ENCODE peak calls at places on chromosomes 7 and 10, in four cellular contexts. Q, Z, H and A are unnamed samples.

GRCh38 chr10:48494073-48494472 is 110.8 kb downstream of the ARHGAP22 start:
- DNase-seq in Z (no peak), Q (no peak), H (no peak), A (no peak)

GRCh38 chr7:105013818-105014724 is at the start of gene KMT2E:
- DNase-seq in Q (peak; percentile 94), Z (peak; percentile 81), H (peak; percentile 69), A (peak; percentile 87)

GRCh38 chr7:106064836-106065559 is 47.1 kb downstream of the SYPL1 start:
- DNase-seq in Q (peak; percentile 97), Z (peak; percentile 53), H (no peak), A (no peak)

GRCh38 chr7:158828343-158829020 is 827 bp downstream of the ESYT2 start:
- DNase-seq in Q (peak; percentile 40), Z (peak; percentile 41), H (no peak), A (no peak)

GRCh38 chr7:105705427-105705826 is 124.1 kb upstream of the EFCAB10 start:
- DNase-seq in Z (no peak), H (no peak), Q (no peak), A (no peak)

GRCh38 chr10:36423821-36424248 is 701.6 kb upstream of the ANKRD30A start:
- DNase-seq in H (no peak), Q (no peak), Z (no peak), A (no peak)

GRCh38 chr7:90999989-91000979 is 263.9 kb upstream of the FZD1 start:
- DNase-seq in Q (peak; percentile 47), Z (no peak), H (no peak), A (no peak)

GRCh38 chr7:87032604-87033003 is 26.9 kb downstream of the ELAPOR2 start:
- DNase-seq in Z (no peak), H (no peak), Q (no peak), A (no peak)

GRCh38 chr10:69914373-69915268 is 112.9 kb downstream of the COL13A1 start:
- DNase-seq in Z (peak; percentile 57), H (peak; percentile 50), Q (peak; percentile 85), A (peak; percentile 49)

DNA sequence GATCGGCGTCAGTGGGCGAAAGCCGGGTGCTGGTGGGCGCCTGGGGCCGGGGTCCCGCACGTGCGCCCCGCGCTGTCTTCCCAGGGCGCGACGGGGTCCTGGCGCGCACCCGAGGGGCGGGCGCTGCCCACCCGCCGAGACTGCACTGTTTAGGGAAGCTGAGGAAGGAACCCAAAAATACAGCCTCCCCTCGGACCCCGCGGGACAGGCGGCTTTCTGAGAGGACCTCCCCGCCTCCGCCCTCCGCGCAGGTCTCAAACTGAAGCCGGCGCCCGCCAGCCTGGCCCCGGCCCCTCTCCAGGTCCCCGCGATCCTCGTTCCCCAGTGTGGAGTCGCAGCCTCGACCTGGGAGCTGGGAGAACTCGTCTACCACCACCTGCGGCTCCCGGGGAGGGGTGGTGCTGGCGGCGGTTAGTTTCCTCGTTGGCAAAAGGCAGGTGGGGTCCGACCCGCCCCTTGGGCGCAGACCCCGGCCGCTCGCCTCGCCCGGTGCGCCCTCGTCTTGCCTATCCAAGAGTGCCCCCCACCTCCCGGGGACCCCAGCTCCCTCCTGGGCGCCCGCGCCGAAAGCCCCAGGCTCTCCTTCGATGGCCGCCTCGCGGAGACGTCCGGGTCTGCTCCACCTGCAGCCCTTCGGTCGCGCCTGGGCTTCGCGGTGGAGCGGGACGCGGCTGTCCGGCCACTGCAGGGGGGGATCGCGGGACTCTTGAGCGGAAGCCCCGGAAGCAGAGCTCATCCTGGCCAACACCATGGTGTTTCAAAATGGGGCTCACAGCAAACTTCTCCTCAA is 1.1 kb downstream of the EGFR start:
- DNase-seq in H (no peak), Q (peak; percentile 54), Z (no peak), A (no peak)
- H3K4me3 ChIP-seq in H (peak overlapping the region; percentile 66), Q (peak overlapping the region; percentile 79), Z (peak overlapping the region; percentile 67), A (no peak overlapping the region)

GRCh38 chr7:37536706-37537105 is 88.0 kb upstream of the ELMO1 start:
- DNase-seq in Z (no peak), H (no peak), Q (no peak), A (no peak)

GRCh38 chr7:37545619-37546356 is 97.1 kb upstream of the ELMO1 start:
- DNase-seq in H (no peak), Q (no peak), Z (no peak), A (no peak)

GRCh38 chr7:37541810-37542443 is 93.3 kb upstream of the ELMO1 start:
- DNase-seq in Z (no peak), H (no peak), Q (no peak), A (no peak)

GRCh38 chr7:37538945-37539344 is 90.3 kb upstream of the ELMO1 start:
- DNase-seq in H (no peak), Q (no peak), Z (no peak), A (no peak)

DNA sequence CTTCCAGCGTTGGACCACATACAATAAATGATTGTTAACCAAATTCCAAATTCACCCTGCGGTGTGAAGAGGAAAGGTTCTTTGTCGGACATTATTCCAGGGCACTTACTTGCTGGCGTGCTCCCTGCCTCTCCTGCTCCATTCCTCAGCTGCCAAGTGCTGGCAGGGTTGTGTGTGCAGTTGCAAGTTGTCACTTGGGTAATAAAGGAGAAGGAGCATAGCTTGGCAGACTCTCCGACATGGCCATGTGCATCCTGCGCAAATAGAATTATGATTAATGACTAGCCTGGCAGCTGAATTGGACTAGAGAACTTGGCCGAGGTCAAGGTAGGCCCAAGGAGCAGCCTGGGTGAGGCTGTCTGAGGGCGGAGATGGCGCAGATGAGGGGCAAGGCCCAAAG is 92.3 kb upstream of the ELMO1 start:
- DNase-seq in Q (no peak), H (no peak), Z (no peak), A (no peak)
- H3K4me3 ChIP-seq in Q (no peak overlapping the region), H (no peak overlapping the region), Z (no peak overlapping the region), A (no peak overlapping the region)

GRCh38 chr10:49543604-49544003 is 4.7 kb upstream of the ERCC6 start:
- DNase-seq in Q (no peak), Z (no peak), H (no peak), A (no peak)

GRCh38 chr10:49539320-49539885 is 482 bp upstream of the ERCC6 start:
- DNase-seq in Q (peak; percentile 81), H (no peak), Z (peak; percentile 17), A (no peak)

GRCh38 chr10:49541762-49542161 is 2.8 kb upstream of the ERCC6 start:
- DNase-seq in Q (no peak), Z (no peak), H (no peak), A (no peak)

GRCh38 chr10:49538381-49539319 is at the start of gene ERCC6:
- DNase-seq in H (peak; percentile 92), Z (peak; percentile 96), Q (peak; percentile 100), A (peak; percentile 95)

GRCh38 chr10:49542353-49542752 is 3.4 kb upstream of the ERCC6 start:
- DNase-seq in Q (no peak), H (no peak), Z (no peak), A (no peak)
- H3K4me3 ChIP-seq in Q (no peak overlapping the region), H (no peak overlapping the region), Z (no peak overlapping the region), A (no peak overlapping the region)

GRCh38 chr10:101047268-101047667 is 14.5 kb upstream of the KAZALD1 start:
- DNase-seq in H (no peak), Z (no peak), Q (no peak), A (no peak)
- H3K4me3 ChIP-seq in H (no peak overlapping the region), Z (no peak overlapping the region), Q (no peak overlapping the region), A (no peak overlapping the region)

GRCh38 chr10:101061814-101062230 is at the start of gene KAZALD1:
- DNase-seq in Z (no peak), H (no peak), Q (no peak), A (no peak)

GRCh38 chr10:101060951-101061813 is 607 bp upstream of the KAZALD1 start:
- DNase-seq in H (peak; percentile 85), Z (peak; percentile 89), Q (peak; percentile 98), A (peak; percentile 53)

GRCh38 chr10:101062231-101063161 is 707 bp downstream of the KAZALD1 start:
- DNase-seq in Z (no peak), H (no peak), Q (peak; percentile 79), A (peak; percentile 69)

GRCh38 chr10:101063162-101063525 is 1.4 kb downstream of the KAZALD1 start:
- DNase-seq in H (no peak), Q (no peak), Z (no peak), A (no peak)

DNA sequence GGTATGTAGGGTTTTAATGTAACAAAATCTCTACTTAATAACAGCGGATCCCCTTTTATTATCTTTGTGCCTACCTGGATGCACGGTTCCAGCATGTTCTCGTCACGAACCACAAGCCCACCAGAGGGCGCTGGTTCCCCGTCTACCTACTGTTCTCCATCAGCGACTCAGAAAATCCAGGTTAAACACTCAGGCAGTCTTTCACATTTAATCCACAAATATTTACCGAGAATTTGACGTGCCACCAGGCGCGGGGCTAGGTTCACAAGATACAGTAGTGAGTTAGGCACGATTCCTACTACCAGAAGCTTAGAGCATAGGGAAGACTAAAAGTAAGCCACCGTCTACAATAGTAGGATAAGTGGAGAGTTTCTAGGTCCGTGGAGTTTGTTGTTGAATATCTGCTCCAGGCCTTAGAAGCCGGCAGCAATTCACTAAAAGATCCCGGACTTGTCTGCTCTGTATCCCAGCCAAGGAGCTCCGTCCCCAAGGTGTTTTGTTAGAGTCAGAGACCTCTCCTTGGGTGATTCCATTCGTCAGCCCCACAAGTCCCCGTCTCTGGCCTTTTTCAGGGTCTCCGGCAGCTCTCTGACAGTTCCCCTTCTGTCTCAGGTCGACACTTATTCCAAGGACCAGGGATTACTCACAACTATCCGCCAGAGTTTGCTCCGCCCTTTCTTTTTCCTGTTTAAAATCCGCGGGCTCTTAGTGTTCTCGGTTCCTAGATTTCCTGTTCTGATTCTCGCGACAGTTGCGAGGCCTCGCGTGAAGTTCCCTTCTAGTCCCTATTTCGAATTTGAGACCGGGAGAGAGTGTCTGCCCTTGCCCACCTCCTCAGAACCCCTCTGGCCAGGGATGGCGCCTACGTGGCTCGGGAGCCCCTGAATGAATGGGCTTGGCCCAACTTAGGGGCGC is 1.5 kb upstream of the KAZALD1 start:
- DNase-seq in Q (peak; percentile 97), H (no peak), Z (peak; percentile 86), A (peak; percentile 94)
- H3K4me3 ChIP-seq in Q (peak overlapping the region; percentile 62), H (peak overlapping the region; percentile 78), Z (peak overlapping the region; percentile 84), A (peak overlapping the region; percentile 97)

DNA sequence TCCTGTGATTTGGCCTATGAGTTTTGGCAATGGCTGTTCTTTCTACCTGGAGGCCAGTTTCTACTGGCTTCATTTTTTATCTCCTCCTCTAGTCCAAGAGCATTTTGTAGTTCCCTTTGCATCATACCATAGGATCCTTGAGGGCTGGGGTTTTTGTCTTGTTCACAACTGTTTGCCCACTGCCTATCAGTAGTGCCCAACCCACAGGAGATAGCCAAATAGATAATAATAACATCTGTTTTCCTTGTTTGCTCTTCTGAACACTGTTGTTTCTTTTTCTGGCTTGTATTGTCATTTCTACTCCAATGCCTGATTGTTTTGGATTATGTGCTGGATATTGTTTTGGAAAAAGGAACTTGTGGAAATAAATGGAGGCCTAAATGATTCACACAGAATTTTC is 3.4 kb downstream of the CDK1 start:
- DNase-seq in Z (no peak), H (no peak), Q (no peak), A (no peak)
- H3K4me3 ChIP-seq in Z (no peak overlapping the region), H (peak overlapping the region; percentile 22), Q (no peak overlapping the region), A (peak overlapping the region; percentile 58)